ENCODE peak calls at places on chromosomes 12 and 14, in five cellular contexts. One of them, this sample, is unnamed. For H3K4me1 and H3K9me3, the result is how much of the 10 kb centered on the place peaks cover.

GRCh38 chr14:60485057-60485599 is 735 bp downstream of the C14orf39 start:
- DNase-seq in PC-3: no peak
- DNase-seq in heart right ventricle: no peak
- DNase-seq in K562: no peak
- DNase-seq in tibial artery: no peak
- DNase-seq in this sample: no peak

GRCh38 chr12:71849109-71849851 is 9.7 kb downstream of the TBC1D15 start:
- DNase-seq in PC-3: no peak
- DNase-seq in heart right ventricle: no peak
- DNase-seq in K562: no peak
- DNase-seq in tibial artery: no peak
- DNase-seq in this sample: no peak

GRCh38 chr12:9751204-9752144 is 9.2 kb downstream of the CD69 start:
- DNase-seq in PC-3: peak
- DNase-seq in heart right ventricle: no peak
- DNase-seq in K562: peak
- DNase-seq in tibial artery: no peak
- DNase-seq in this sample: no peak

GRCh38 chr14:91237219-91237618 is 7.3 kb downstream of the GPR68 start:
- DNase-seq in PC-3: no peak
- DNase-seq in heart right ventricle: no peak
- DNase-seq in K562: no peak
- DNase-seq in tibial artery: no peak
- DNase-seq in this sample: no peak

GRCh38 chr14:100914597-100915021 is 11.1 kb upstream of the RTL1 start:
- DNase-seq in PC-3: peak
- DNase-seq in heart right ventricle: no peak
- DNase-seq in K562: peak
- DNase-seq in tibial artery: no peak
- DNase-seq in this sample: no peak

GRCh38 chr14:67127174-67127573 is 62.1 kb upstream of the GARIN2 start:
- DNase-seq in PC-3: no peak
- DNase-seq in heart right ventricle: no peak
- DNase-seq in K562: no peak
- DNase-seq in tibial artery: no peak
- DNase-seq in this sample: no peak

GRCh38 chr14:90726656-90727055 is 89.6 kb downstream of the TTC7B start:
- DNase-seq in PC-3: peak
- DNase-seq in heart right ventricle: no peak
- DNase-seq in K562: no peak
- DNase-seq in tibial artery: peak
- DNase-seq in this sample: no peak

GRCh38 chr12:41188058-41188840 is at the start of gene PDZRN4:
- DNase-seq in PC-3: no peak
- DNase-seq in heart right ventricle: peak
- DNase-seq in K562: no peak
- DNase-seq in tibial artery: peak
- DNase-seq in this sample: peak

GRCh38 chr12:110531741-110532333 is 29.7 kb downstream of the RAD9B start:
- DNase-seq in PC-3: peak
- DNase-seq in heart right ventricle: no peak
- DNase-seq in K562: no peak
- DNase-seq in tibial artery: no peak
- DNase-seq in this sample: no peak

GRCh38 chr12:116210131-116210530 is 67.4 kb downstream of the MED13L start:
- DNase-seq in PC-3: no peak
- DNase-seq in heart right ventricle: no peak
- DNase-seq in K562: no peak
- DNase-seq in tibial artery: no peak
- DNase-seq in this sample: no peak

GRCh38 chr12:52895726-52896189 is 9.1 kb downstream of the KRT8 start:
- DNase-seq in PC-3: no peak
- DNase-seq in heart right ventricle: no peak
- DNase-seq in K562: no peak
- DNase-seq in tibial artery: no peak
- DNase-seq in this sample: no peak

GRCh38 chr14:59254911-59255545 is 66.6 kb downstream of the DAAM1 start:
- DNase-seq in PC-3: no peak
- DNase-seq in heart right ventricle: no peak
- DNase-seq in K562: no peak
- DNase-seq in tibial artery: peak
- DNase-seq in this sample: no peak

GRCh38 chr12:80780746-80781145 is 64.0 kb downstream of the MYF5 start:
- DNase-seq in PC-3: no peak
- DNase-seq in heart right ventricle: no peak
- DNase-seq in K562: no peak
- DNase-seq in tibial artery: no peak
- DNase-seq in this sample: no peak

GRCh38 chr14:49960453-49960852 is 67.6 kb downstream of the ARF6 start:
- DNase-seq in PC-3: no peak
- DNase-seq in heart right ventricle: no peak
- DNase-seq in K562: no peak
- DNase-seq in tibial artery: no peak
- DNase-seq in this sample: no peak

GRCh38 chr12:71730936-71731335 is 23.7 kb upstream of the RAB21 start:
- DNase-seq in PC-3: peak
- DNase-seq in heart right ventricle: no peak
- DNase-seq in K562: no peak
- DNase-seq in tibial artery: no peak
- DNase-seq in this sample: no peak

GRCh38 chr12:54658306-54659264 is 10.4 kb upstream of the DCD start:
- DNase-seq in PC-3: peak
- DNase-seq in heart right ventricle: no peak
- DNase-seq in K562: peak
- DNase-seq in tibial artery: no peak
- DNase-seq in this sample: no peak

GRCh38 chr12:51388066-51388799 is 3.0 kb downstream of the GALNT6 start:
- DNase-seq in PC-3: peak
- DNase-seq in heart right ventricle: no peak
- DNase-seq in K562: peak
- DNase-seq in tibial artery: peak
- DNase-seq in this sample: no peak

GRCh38 chr12:98997-99396 is 32.4 kb downstream of the IQSEC3 start:
- DNase-seq in PC-3: no peak
- DNase-seq in heart right ventricle: no peak
- DNase-seq in K562: peak
- DNase-seq in tibial artery: no peak
- DNase-seq in this sample: no peak

GRCh38 chr14:86481105-86481504 is 951.2 kb downstream of the FLRT2 start:
- DNase-seq in PC-3: no peak
- DNase-seq in heart right ventricle: no peak
- DNase-seq in K562: no peak
- DNase-seq in tibial artery: no peak
- DNase-seq in this sample: no peak

GRCh38 chr12:69779928-69780327 is 41.3 kb downstream of the RAB3IP start:
- DNase-seq in PC-3: peak
- DNase-seq in heart right ventricle: no peak
- DNase-seq in K562: peak
- DNase-seq in tibial artery: no peak
- DNase-seq in this sample: no peak

GRCh38 chr12:1972856-1973317 is 31.4 kb downstream of the DCP1B start:
- DNase-seq in PC-3: no peak
- DNase-seq in heart right ventricle: peak
- DNase-seq in K562: no peak
- DNase-seq in tibial artery: peak
- DNase-seq in this sample: no peak

DNA sequence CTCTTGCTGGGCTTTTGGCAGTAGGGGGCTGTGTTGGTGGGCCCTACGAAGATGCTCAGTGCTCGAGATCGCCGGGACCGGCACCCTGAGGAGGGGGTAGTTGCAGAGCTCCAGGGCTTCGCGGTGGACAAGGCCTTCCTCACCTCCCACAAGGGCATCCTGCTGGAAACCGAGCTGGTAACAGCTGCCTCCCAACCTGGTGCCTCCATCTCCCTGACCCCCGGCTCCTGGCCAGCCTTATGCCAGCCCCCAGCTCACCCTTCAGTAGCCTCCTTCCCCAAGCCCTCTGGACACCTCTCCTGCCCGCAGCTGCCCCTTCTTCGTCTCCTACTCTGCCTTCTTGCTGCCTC is 330 bp downstream of the CMTM5 start:
- DNase-seq in PC-3: no peak
- DNase-seq in heart right ventricle: no peak
- DNase-seq in K562: no peak
- DNase-seq in tibial artery: no peak
- DNase-seq in this sample: peak
- TF ChIP-seq CTCF in PC-3: no peak
- TF ChIP-seq CTCF in heart right ventricle: no peak
- TF ChIP-seq CTCF in K562: no peak
- TF ChIP-seq CTCF in tibial artery: no peak
- TF ChIP-seq CTCF in this sample: no peak

GRCh38 chr12:46390304-46390703 is 17.7 kb upstream of the SLC38A2 start:
- DNase-seq in PC-3: no peak
- DNase-seq in heart right ventricle: no peak
- DNase-seq in K562: no peak
- DNase-seq in tibial artery: no peak
- DNase-seq in this sample: no peak

GRCh38 chr12:46391630-46392029 is 19.1 kb upstream of the SLC38A2 start:
- DNase-seq in PC-3: no peak
- DNase-seq in heart right ventricle: no peak
- DNase-seq in K562: no peak
- DNase-seq in tibial artery: peak
- DNase-seq in this sample: no peak

GRCh38 chr12:46389130-46389616 is 16.6 kb upstream of the SLC38A2 start:
- DNase-seq in PC-3: no peak
- DNase-seq in heart right ventricle: no peak
- DNase-seq in K562: no peak
- DNase-seq in tibial artery: peak
- DNase-seq in this sample: no peak

GRCh38 chr12:46388427-46388992 is 15.9 kb upstream of the SLC38A2 start:
- DNase-seq in PC-3: peak
- DNase-seq in heart right ventricle: no peak
- DNase-seq in K562: no peak
- DNase-seq in tibial artery: no peak
- DNase-seq in this sample: no peak

DNA sequence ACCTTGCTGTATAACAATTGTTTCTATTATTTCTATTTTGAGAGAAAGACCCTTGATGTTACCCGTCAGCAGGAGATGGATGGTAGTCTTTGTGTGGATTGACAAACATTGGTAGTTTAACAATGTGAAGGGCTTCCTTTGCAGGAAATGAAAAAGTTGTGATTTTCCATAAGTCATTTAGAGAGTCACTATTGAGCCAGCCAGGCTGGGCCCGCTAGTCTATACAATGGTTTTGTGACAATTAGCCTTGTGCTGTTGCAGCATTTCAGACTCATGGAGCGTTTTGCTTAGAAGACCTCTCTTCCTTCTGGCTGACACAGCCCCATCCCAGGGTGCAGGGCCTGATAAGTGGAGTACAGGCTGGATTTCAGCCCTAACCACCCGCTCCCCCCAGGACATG is 18.3 kb upstream of the SLC38A2 start:
- DNase-seq in PC-3: no peak
- DNase-seq in heart right ventricle: no peak
- DNase-seq in K562: no peak
- DNase-seq in tibial artery: no peak
- DNase-seq in this sample: no peak
- H3K4me1 ChIP-seq in PC-3: half or more
- H3K4me1 ChIP-seq in heart right ventricle: under half
- H3K4me1 ChIP-seq in K562: under half
- H3K4me1 ChIP-seq in tibial artery: half or more
- H3K4me1 ChIP-seq in this sample: under half

GRCh38 chr12:121939992-121940766 is 21.8 kb downstream of the CFAP251 start:
- DNase-seq in PC-3: no peak
- DNase-seq in heart right ventricle: no peak
- DNase-seq in K562: no peak
- DNase-seq in tibial artery: no peak
- DNase-seq in this sample: no peak

GRCh38 chr12:121946313-121947025 is 28.1 kb downstream of the CFAP251 start:
- DNase-seq in PC-3: no peak
- DNase-seq in heart right ventricle: no peak
- DNase-seq in K562: no peak
- DNase-seq in tibial artery: no peak
- DNase-seq in this sample: no peak

GRCh38 chr12:121939190-121939589 is 20.8 kb downstream of the CFAP251 start:
- DNase-seq in PC-3: no peak
- DNase-seq in heart right ventricle: no peak
- DNase-seq in K562: no peak
- DNase-seq in tibial artery: no peak
- DNase-seq in this sample: no peak

GRCh38 chr12:121943926-121944325 is 25.5 kb downstream of the CFAP251 start:
- DNase-seq in PC-3: no peak
- DNase-seq in heart right ventricle: no peak
- DNase-seq in K562: no peak
- DNase-seq in tibial artery: no peak
- DNase-seq in this sample: no peak

GRCh38 chr12:121942145-121942718 is 23.8 kb downstream of the CFAP251 start:
- DNase-seq in PC-3: no peak
- DNase-seq in heart right ventricle: no peak
- DNase-seq in K562: no peak
- DNase-seq in tibial artery: no peak
- DNase-seq in this sample: no peak
- H3K9me3 ChIP-seq in PC-3: under half
- H3K9me3 ChIP-seq in heart right ventricle: under half
- H3K9me3 ChIP-seq in K562: under half
- H3K9me3 ChIP-seq in tibial artery: under half
- H3K9me3 ChIP-seq in this sample: under half

GRCh38 chr14:105014631-105015030 is 6.3 kb downstream of the CDCA4 start:
- DNase-seq in PC-3: no peak
- DNase-seq in heart right ventricle: no peak
- DNase-seq in K562: no peak
- DNase-seq in tibial artery: no peak
- DNase-seq in this sample: no peak

GRCh38 chr14:105011312-105011990 is 9.4 kb downstream of the CDCA4 start:
- DNase-seq in PC-3: no peak
- DNase-seq in heart right ventricle: no peak
- DNase-seq in K562: no peak
- DNase-seq in tibial artery: no peak
- DNase-seq in this sample: no peak

GRCh38 chr14:105012171-105012985 is 8.5 kb downstream of the CDCA4 start:
- DNase-seq in PC-3: no peak
- DNase-seq in heart right ventricle: peak
- DNase-seq in K562: no peak
- DNase-seq in tibial artery: no peak
- DNase-seq in this sample: no peak

GRCh38 chr14:105014032-105014431 is 6.9 kb downstream of the CDCA4 start:
- DNase-seq in PC-3: no peak
- DNase-seq in heart right ventricle: no peak
- DNase-seq in K562: no peak
- DNase-seq in tibial artery: no peak
- DNase-seq in this sample: no peak

DNA sequence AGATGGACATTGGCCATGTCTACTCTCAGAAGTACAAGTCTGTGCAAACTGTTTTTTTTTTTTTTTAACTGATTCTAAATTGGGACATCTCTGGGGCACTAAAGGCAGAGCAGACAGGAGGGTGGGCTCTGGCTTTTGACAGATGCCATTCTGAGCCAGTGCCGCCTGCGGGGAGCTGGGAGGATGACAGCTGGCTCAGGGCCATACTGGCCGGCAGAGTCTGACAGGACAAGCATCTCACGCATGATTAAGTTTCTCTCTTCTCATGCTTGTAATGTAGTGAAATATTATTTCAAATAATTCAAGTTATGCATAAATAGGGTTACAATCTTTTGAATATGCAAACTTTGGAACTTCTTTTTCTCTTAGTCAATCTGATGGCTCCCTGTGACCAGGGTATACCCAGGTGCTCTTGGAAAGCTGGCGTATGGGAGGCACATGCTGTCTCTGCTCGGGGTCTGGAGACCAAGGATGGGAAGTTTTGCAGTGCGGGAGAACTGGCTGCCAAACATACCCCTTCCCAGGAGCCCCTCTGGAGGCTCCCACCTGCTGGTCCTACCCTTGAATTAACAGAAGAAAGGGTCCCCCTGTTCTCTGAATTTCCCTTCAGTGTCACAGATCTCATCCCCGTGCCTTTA is 7.6 kb downstream of the CDCA4 start:
- DNase-seq in PC-3: no peak
- DNase-seq in heart right ventricle: peak
- DNase-seq in K562: no peak
- DNase-seq in tibial artery: no peak
- DNase-seq in this sample: no peak
- TF ChIP-seq CTCF in PC-3: no peak
- TF ChIP-seq CTCF in heart right ventricle: no peak
- TF ChIP-seq CTCF in K562: no peak
- TF ChIP-seq CTCF in tibial artery: no peak
- TF ChIP-seq CTCF in this sample: no peak